ENCODE peak calls at places on chromosomes 2 and 18, in five cellular contexts. J is lung, F is IMR-90, K is endodermal cell, U is body of pancreas. R is an unnamed sample.

GRCh38 chr2:42142476-42143184 is 26.5 kb upstream of the EML4 start:
- DNase-seq in J (peak; percentile 54), U (peak; percentile 27), F (peak; percentile 50), K (peak; percentile 54), R (no peak)

GRCh38 chr2:8371653-8372052 is 310.2 kb upstream of the ID2 start:
- DNase-seq in U (no peak), F (no peak), K (no peak), J (no peak), R (no peak)

GRCh38 chr2:158202151-158202778 is 100.6 kb downstream of the UPP2 start:
- DNase-seq in J (no peak), F (no peak), K (no peak), U (no peak), R (no peak)

GRCh38 chr2:172775319-172775718 is 39.7 kb downstream of the RAPGEF4 start:
- DNase-seq in U (no peak), J (no peak), F (no peak), K (no peak), R (no peak)

GRCh38 chr2:101517753-101518152 is 42.8 kb upstream of the RFX8 start:
- DNase-seq in K (no peak), U (no peak), J (no peak), F (peak; percentile 65), R (no peak)

GRCh38 chr2:20062615-20063545 is 11.5 kb upstream of the LAPTM4A start:
- DNase-seq in K (no peak), U (no peak), F (peak; percentile 99), J (no peak), R (peak; percentile 33)

GRCh38 chr2:198991431-198991830 is 466.3 kb downstream of the SATB2 start:
- DNase-seq in K (no peak), U (no peak), J (no peak), F (no peak), R (no peak)

GRCh38 chr2:12069139-12069538 is 322.7 kb downstream of the LPIN1 start:
- DNase-seq in U (no peak), J (no peak), F (no peak), K (no peak), R (no peak)

GRCh38 chr18:23710068-23710527 is 20.8 kb downstream of the LAMA3 start:
- DNase-seq in K (no peak), U (no peak), F (peak; percentile 20), J (no peak), R (no peak)

GRCh38 chr2:42856891-42857632 is 64.7 kb upstream of the HAAO start:
- DNase-seq in J (no peak), K (no peak), F (no peak), U (no peak), R (peak; percentile 59)

GRCh38 chr18:5175378-5175777 is 21.7 kb downstream of the AKAIN1 start:
- DNase-seq in K (no peak), F (no peak), J (no peak), U (no peak), R (no peak)

GRCh38 chr2:15748736-15749323 is 157.2 kb downstream of the DDX1 start:
- DNase-seq in U (no peak), K (peak; percentile 93), F (no peak), J (no peak), R (no peak)

GRCh38 chr2:227504700-227505099 is 32.7 kb downstream of the AGFG1 start:
- DNase-seq in J (no peak), U (no peak), F (no peak), K (no peak), R (no peak)

GRCh38 chr2:229221641-229222040 is 49.4 kb downstream of the PID1 start:
- DNase-seq in K (no peak), F (no peak), J (no peak), U (no peak), R (no peak)

GRCh38 chr2:9774266-9774665 is 69.0 kb upstream of the TAF1B start:
- DNase-seq in U (no peak), K (no peak), F (no peak), J (no peak), R (no peak)

GRCh38 chr2:149329068-149329467 is 1.3 kb upstream of the LYPD6 start:
- DNase-seq in J (no peak), U (no peak), F (no peak), K (peak; percentile 77), R (no peak)

GRCh38 chr2:49286726-49287125 is 132.4 kb upstream of the FSHR start:
- DNase-seq in K (no peak), U (no peak), F (no peak), J (no peak), R (no peak)

GRCh38 chr18:10402876-10403559 is 51.4 kb upstream of the APCDD1 start:
- DNase-seq in K (no peak), U (no peak), F (no peak), J (peak; percentile 14), R (no peak)

GRCh38 chr2:168156661-168157060 is 90.7 kb downstream of the STK39 start:
- DNase-seq in F (peak; percentile 48), J (no peak), K (no peak), U (no peak), R (no peak)

GRCh38 chr2:121242976-121243375 is 42.0 kb downstream of the TFCP2L1 start:
- DNase-seq in U (no peak), F (no peak), K (no peak), J (no peak), R (no peak)

GRCh38 chr2:215188078-215188477 is 49.7 kb upstream of the ABCA12 start:
- DNase-seq in F (no peak), U (no peak), K (no peak), J (no peak), R (no peak)

GRCh38 chr2:68193144-68193543 is 35.5 kb downstream of the PNO1 start:
- DNase-seq in F (peak; percentile 31), J (no peak), U (no peak), K (no peak), R (no peak)

GRCh38 chr2:127498386-127498785 is 27.9 kb downstream of the IWS1 start:
- DNase-seq in J (no peak), K (no peak), F (peak; percentile 81), U (no peak), R (no peak)

GRCh38 chr18:13914756-13915155 is 580 bp downstream of the MC2R start:
- DNase-seq in J (no peak), F (no peak), K (no peak), U (no peak), R (no peak)

GRCh38 chr2:62147610-62148301 is 48.2 kb upstream of the B3GNT2 start:
- DNase-seq in U (no peak), K (no peak), F (peak; percentile 93), J (no peak), R (no peak)

GRCh38 chr2:159564081-159564480 is 52.3 kb downstream of the BAZ2B start:
- DNase-seq in K (no peak), F (peak; percentile 40), J (no peak), U (no peak), R (no peak)

GRCh38 chr2:23021311-23022120 is 363.5 kb upstream of the KLHL29 start:
- DNase-seq in F (no peak), J (no peak), K (peak; percentile 22), U (no peak), R (no peak)

GRCh38 chr2:112959109-112959591 is 18.7 kb upstream of the IL36G start:
- DNase-seq in F (no peak), U (no peak), J (no peak), K (peak; percentile 74), R (no peak)
- TF ChIP-seq CTCF in F (no peak), U (no peak), J (no peak), K (peak; percentile 65), R (no peak)

GRCh38 chr2:71620851-71621251 is 167.5 kb downstream of the DYSF start:
- DNase-seq in K (peak; percentile 30), J (peak; percentile 24), F (no peak), U (no peak), R (no peak)

GRCh38 chr2:71620116-71620515 is 166.8 kb downstream of the DYSF start:
- DNase-seq in U (peak; percentile 3), J (peak; percentile 19), F (no peak), K (peak; percentile 38), R (peak; percentile 56)

GRCh38 chr2:71617266-71617665 is 163.9 kb downstream of the DYSF start:
- DNase-seq in J (peak; percentile 13), K (peak; percentile 8), U (no peak), F (no peak), R (no peak)

GRCh38 chr2:71619230-71619741 is 165.9 kb downstream of the DYSF start:
- DNase-seq in J (peak; percentile 26), K (no peak), F (no peak), U (peak; percentile 7), R (peak; percentile 61)

GRCh38 chr2:71618327-71619113 is 165.2 kb downstream of the DYSF start:
- DNase-seq in K (peak; percentile 46), J (peak; percentile 24), F (no peak), U (peak; percentile 4), R (peak; percentile 69)
- H3K27ac ChIP-seq in K (no peak overlapping the region), J (no peak overlapping the region), F (no peak overlapping the region), U (no peak overlapping the region), R (peak overlapping the region; percentile 89)

GRCh38 chr2:46411245-46411641 is 68.1 kb upstream of the TMEM247 start:
- DNase-seq in U (no peak), K (no peak), J (no peak), F (no peak), R (no peak)

GRCh38 chr2:46412010-46412409 is 67.4 kb upstream of the TMEM247 start:
- DNase-seq in F (no peak), K (no peak), J (no peak), U (no peak), R (no peak)

GRCh38 chr2:46413631-46414030 is 65.7 kb upstream of the TMEM247 start:
- DNase-seq in K (no peak), J (no peak), U (no peak), F (no peak), R (no peak)

GRCh38 chr2:46414701-46415100 is 64.7 kb upstream of the TMEM247 start:
- DNase-seq in J (no peak), F (no peak), K (no peak), U (no peak), R (no peak)

DNA sequence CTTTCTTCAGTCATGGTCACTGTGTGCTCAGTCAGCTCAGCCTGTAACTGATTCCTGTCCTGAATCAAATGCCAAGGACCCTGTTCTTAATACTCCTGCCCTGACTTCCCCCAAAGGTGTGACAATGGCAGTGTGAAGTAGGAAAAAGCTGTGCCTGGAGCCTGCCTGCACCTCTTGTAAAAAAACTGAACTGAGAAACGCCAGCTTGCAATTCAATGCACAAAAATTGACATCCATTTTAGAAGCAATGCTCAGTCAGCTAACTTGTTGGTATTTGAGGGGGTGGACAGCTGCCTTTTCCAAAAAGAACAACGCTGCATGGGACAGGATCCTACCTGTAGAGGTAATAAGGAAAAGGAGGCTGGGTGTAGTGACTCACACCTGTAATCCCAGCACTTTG is 66.3 kb upstream of the TMEM247 start:
- DNase-seq in J (no peak), U (no peak), K (no peak), F (no peak), R (no peak)
- TF ChIP-seq CTCF in J (no peak), U (no peak), K (no peak), F (no peak), R (no peak)

GRCh38 chr2:143688248-143688647 is 559.0 kb downstream of the ARHGAP15 start:
- DNase-seq in K (no peak), F (no peak), U (no peak), J (no peak), R (no peak)

GRCh38 chr2:143686585-143687164 is 557.5 kb downstream of the ARHGAP15 start:
- DNase-seq in K (no peak), J (no peak), U (no peak), F (peak; percentile 43), R (no peak)

GRCh38 chr2:143684731-143685364 is 555.6 kb downstream of the ARHGAP15 start:
- DNase-seq in K (no peak), U (no peak), F (no peak), J (no peak), R (no peak)

GRCh38 chr2:143683977-143684376 is 554.8 kb downstream of the ARHGAP15 start:
- DNase-seq in U (no peak), K (no peak), J (no peak), F (no peak), R (no peak)

GRCh38 chr2:143685439-143686078 is 556.3 kb downstream of the ARHGAP15 start:
- DNase-seq in F (no peak), U (no peak), K (no peak), J (no peak), R (no peak)
- H3K27ac ChIP-seq in F (no peak overlapping the region), U (no peak overlapping the region), K (no peak overlapping the region), J (no peak overlapping the region), R (no peak overlapping the region)